ENCODE peak calls at places on chromosomes 4 and X, in six cellular contexts. One of them, this sample, is unnamed.

GRCh38 chr4:109998867-109999303 is 86.2 kb downstream of the EGF start:
- DNase-seq in Caco-2: no peak
- DNase-seq in ovary: no peak
- DNase-seq in effector memory CD4-positive, alpha-beta T cell: peak; percentile 9
- DNase-seq in MG63: no peak
- DNase-seq in tibial nerve: no peak
- DNase-seq in this sample: no peak

GRCh38 chr4:123449780-123450179 is 53.2 kb downstream of the SPRY1 start:
- DNase-seq in Caco-2: no peak
- DNase-seq in ovary: no peak
- DNase-seq in effector memory CD4-positive, alpha-beta T cell: no peak
- DNase-seq in MG63: no peak
- DNase-seq in tibial nerve: no peak
- DNase-seq in this sample: peak; percentile 45

GRCh38 chrX:15619053-15619772 is 18.5 kb upstream of the ACE2 start:
- DNase-seq in Caco-2: peak; percentile 62
- DNase-seq in ovary: no peak
- DNase-seq in effector memory CD4-positive, alpha-beta T cell: no peak
- DNase-seq in MG63: peak; percentile 4
- DNase-seq in tibial nerve: no peak
- DNase-seq in this sample: peak; percentile 56

GRCh38 chr4:84150177-84150576 is 348.9 kb downstream of the NKX6-1 start:
- DNase-seq in Caco-2: no peak
- DNase-seq in ovary: no peak
- DNase-seq in effector memory CD4-positive, alpha-beta T cell: no peak
- DNase-seq in MG63: no peak
- DNase-seq in tibial nerve: no peak
- DNase-seq in this sample: no peak

GRCh38 chr4:103451341-103451740 is 253.2 kb upstream of the CENPE start:
- DNase-seq in Caco-2: no peak
- DNase-seq in ovary: no peak
- DNase-seq in effector memory CD4-positive, alpha-beta T cell: no peak
- DNase-seq in MG63: no peak
- DNase-seq in tibial nerve: no peak
- DNase-seq in this sample: no peak

GRCh38 chrX:119721487-119721886 is 28.5 kb upstream of the SEPTIN6 start:
- DNase-seq in Caco-2: no peak
- DNase-seq in ovary: no peak
- DNase-seq in effector memory CD4-positive, alpha-beta T cell: no peak
- DNase-seq in MG63: no peak
- DNase-seq in tibial nerve: no peak
- DNase-seq in this sample: no peak

GRCh38 chr4:120688791-120689190 is 233.7 kb downstream of the PRDM5 start:
- DNase-seq in Caco-2: no peak
- DNase-seq in ovary: no peak
- DNase-seq in effector memory CD4-positive, alpha-beta T cell: no peak
- DNase-seq in MG63: no peak
- DNase-seq in tibial nerve: no peak
- DNase-seq in this sample: no peak

GRCh38 chrX:82961129-82961528 is 547.0 kb upstream of the POU3F4 start:
- DNase-seq in Caco-2: no peak
- DNase-seq in ovary: no peak
- DNase-seq in effector memory CD4-positive, alpha-beta T cell: no peak
- DNase-seq in MG63: no peak
- DNase-seq in tibial nerve: no peak
- DNase-seq in this sample: no peak

GRCh38 chrX:131289527-131289926 is 421 bp upstream of the IGSF1 start:
- DNase-seq in Caco-2: no peak
- DNase-seq in ovary: no peak
- DNase-seq in effector memory CD4-positive, alpha-beta T cell: no peak
- DNase-seq in MG63: no peak
- DNase-seq in tibial nerve: no peak
- DNase-seq in this sample: no peak

GRCh38 chrX:34487364-34487763 is 169.7 kb downstream of the TMEM47 start:
- DNase-seq in Caco-2: no peak
- DNase-seq in ovary: no peak
- DNase-seq in effector memory CD4-positive, alpha-beta T cell: no peak
- DNase-seq in MG63: no peak
- DNase-seq in tibial nerve: no peak
- DNase-seq in this sample: no peak

GRCh38 chr4:169238445-169238844 is 32.3 kb downstream of the SH3RF1 start:
- DNase-seq in Caco-2: no peak
- DNase-seq in ovary: no peak
- DNase-seq in effector memory CD4-positive, alpha-beta T cell: no peak
- DNase-seq in MG63: peak; percentile 37
- DNase-seq in tibial nerve: no peak
- DNase-seq in this sample: no peak

GRCh38 chr4:15253346-15253745 is 174.5 kb upstream of the C1QTNF7 start:
- DNase-seq in Caco-2: no peak
- DNase-seq in ovary: no peak
- DNase-seq in effector memory CD4-positive, alpha-beta T cell: no peak
- DNase-seq in MG63: no peak
- DNase-seq in tibial nerve: no peak
- DNase-seq in this sample: no peak

GRCh38 chrX:128106630-128107029 is 54.4 kb upstream of the ACTRT1 start:
- DNase-seq in Caco-2: no peak
- DNase-seq in ovary: no peak
- DNase-seq in effector memory CD4-positive, alpha-beta T cell: no peak
- DNase-seq in MG63: no peak
- DNase-seq in tibial nerve: no peak
- DNase-seq in this sample: no peak

GRCh38 chrX:69024287-69024686 is 141.0 kb downstream of the PJA1 start:
- DNase-seq in Caco-2: no peak
- DNase-seq in ovary: peak; percentile 53
- DNase-seq in effector memory CD4-positive, alpha-beta T cell: no peak
- DNase-seq in MG63: no peak
- DNase-seq in tibial nerve: no peak
- DNase-seq in this sample: no peak

GRCh38 chr4:64682481-64682880 is 273.2 kb upstream of the TECRL start:
- DNase-seq in Caco-2: no peak
- DNase-seq in ovary: no peak
- DNase-seq in effector memory CD4-positive, alpha-beta T cell: no peak
- DNase-seq in MG63: no peak
- DNase-seq in tibial nerve: no peak
- DNase-seq in this sample: no peak

GRCh38 chr4:147409350-147409749 is 71.5 kb upstream of the EDNRA start:
- DNase-seq in Caco-2: no peak
- DNase-seq in ovary: peak; percentile 35
- DNase-seq in effector memory CD4-positive, alpha-beta T cell: no peak
- DNase-seq in MG63: no peak
- DNase-seq in tibial nerve: no peak
- DNase-seq in this sample: no peak

GRCh38 chr4:127732623-127733199 is 2.5 kb downstream of the SLC25A31 start:
- DNase-seq in Caco-2: no peak
- DNase-seq in ovary: no peak
- DNase-seq in effector memory CD4-positive, alpha-beta T cell: no peak
- DNase-seq in MG63: no peak
- DNase-seq in tibial nerve: no peak
- DNase-seq in this sample: no peak

GRCh38 chrX:19361701-19362100 is 18.0 kb downstream of the PDHA1 start:
- DNase-seq in Caco-2: no peak
- DNase-seq in ovary: no peak
- DNase-seq in effector memory CD4-positive, alpha-beta T cell: no peak
- DNase-seq in MG63: no peak
- DNase-seq in tibial nerve: no peak
- DNase-seq in this sample: no peak

GRCh38 chr4:38967260-38968095 is 64.7 kb downstream of the TMEM156 start:
- DNase-seq in Caco-2: no peak
- DNase-seq in ovary: no peak
- DNase-seq in effector memory CD4-positive, alpha-beta T cell: no peak
- DNase-seq in MG63: peak; percentile 54
- DNase-seq in tibial nerve: no peak
- DNase-seq in this sample: peak; percentile 90

GRCh38 chr4:56696056-56696455 is 15.0 kb upstream of the HOPX start:
- DNase-seq in Caco-2: no peak
- DNase-seq in ovary: no peak
- DNase-seq in effector memory CD4-positive, alpha-beta T cell: no peak
- DNase-seq in MG63: no peak
- DNase-seq in tibial nerve: no peak
- DNase-seq in this sample: no peak

GRCh38 chrX:1928805-1929204 is 313.9 kb downstream of the ASMT start:
- DNase-seq in Caco-2: no peak
- DNase-seq in ovary: no peak
- DNase-seq in effector memory CD4-positive, alpha-beta T cell: no peak
- DNase-seq in MG63: no peak
- DNase-seq in tibial nerve: no peak
- DNase-seq in this sample: no peak

GRCh38 chr4:165403667-165404066 is 24.9 kb downstream of the CPE start:
- DNase-seq in Caco-2: no peak
- DNase-seq in ovary: no peak
- DNase-seq in effector memory CD4-positive, alpha-beta T cell: no peak
- DNase-seq in MG63: no peak
- DNase-seq in tibial nerve: no peak
- DNase-seq in this sample: no peak

GRCh38 chrX:20431486-20431885 is 164.8 kb upstream of the RPS6KA3 start:
- DNase-seq in Caco-2: no peak
- DNase-seq in ovary: no peak
- DNase-seq in effector memory CD4-positive, alpha-beta T cell: no peak
- DNase-seq in MG63: no peak
- DNase-seq in tibial nerve: no peak
- DNase-seq in this sample: no peak

GRCh38 chrX:74371399-74371798 is 49.9 kb upstream of the SLC16A2 start:
- DNase-seq in Caco-2: no peak
- DNase-seq in ovary: no peak
- DNase-seq in effector memory CD4-positive, alpha-beta T cell: no peak
- DNase-seq in MG63: no peak
- DNase-seq in tibial nerve: no peak
- DNase-seq in this sample: no peak

GRCh38 chrX:41802958-41803357 is 79.0 kb downstream of the GPR82 start:
- DNase-seq in Caco-2: no peak
- DNase-seq in ovary: no peak
- DNase-seq in effector memory CD4-positive, alpha-beta T cell: no peak
- DNase-seq in MG63: no peak
- DNase-seq in tibial nerve: no peak
- DNase-seq in this sample: no peak

GRCh38 chr4:20252656-20253271 is 1.1 kb downstream of the SLIT2 start:
- DNase-seq in Caco-2: no peak
- DNase-seq in ovary: peak; percentile 53
- DNase-seq in effector memory CD4-positive, alpha-beta T cell: no peak
- DNase-seq in MG63: peak; percentile 33
- DNase-seq in tibial nerve: peak; percentile 20
- DNase-seq in this sample: no peak

GRCh38 chrX:1595711-1596060 is 4.3 kb downstream of the AKAP17A start:
- DNase-seq in Caco-2: no peak
- DNase-seq in ovary: peak; percentile 30
- DNase-seq in effector memory CD4-positive, alpha-beta T cell: no peak
- DNase-seq in MG63: no peak
- DNase-seq in tibial nerve: no peak
- DNase-seq in this sample: no peak

GRCh38 chr4:134326866-134327265 is 125.3 kb upstream of the PABPC4L start:
- DNase-seq in Caco-2: no peak
- DNase-seq in ovary: no peak
- DNase-seq in effector memory CD4-positive, alpha-beta T cell: no peak
- DNase-seq in MG63: no peak
- DNase-seq in tibial nerve: no peak
- DNase-seq in this sample: no peak

GRCh38 chr4:169993531-169993930 is 32.7 kb downstream of the MFAP3L start:
- DNase-seq in Caco-2: no peak
- DNase-seq in ovary: no peak
- DNase-seq in effector memory CD4-positive, alpha-beta T cell: no peak
- DNase-seq in MG63: no peak
- DNase-seq in tibial nerve: no peak
- DNase-seq in this sample: no peak

GRCh38 chrX:54208531-54208930 is 25.5 kb upstream of the FAM120C start:
- DNase-seq in Caco-2: no peak
- DNase-seq in ovary: no peak
- DNase-seq in effector memory CD4-positive, alpha-beta T cell: no peak
- DNase-seq in MG63: no peak
- DNase-seq in tibial nerve: no peak
- DNase-seq in this sample: no peak

GRCh38 chr4:87375719-87376291 is 15.2 kb downstream of the HSD17B11 start:
- DNase-seq in Caco-2: peak; percentile 44
- DNase-seq in ovary: no peak
- DNase-seq in effector memory CD4-positive, alpha-beta T cell: no peak
- DNase-seq in MG63: peak; percentile 20
- DNase-seq in tibial nerve: no peak
- DNase-seq in this sample: peak; percentile 25

GRCh38 chrX:16137416-16138107 is 14.2 kb downstream of the GRPR start:
- DNase-seq in Caco-2: no peak
- DNase-seq in ovary: no peak
- DNase-seq in effector memory CD4-positive, alpha-beta T cell: no peak
- DNase-seq in MG63: no peak
- DNase-seq in tibial nerve: no peak
- DNase-seq in this sample: no peak

GRCh38 chrX:85114776-85115175 is 111.1 kb downstream of the APOOL start:
- DNase-seq in Caco-2: no peak
- DNase-seq in ovary: no peak
- DNase-seq in effector memory CD4-positive, alpha-beta T cell: no peak
- DNase-seq in MG63: no peak
- DNase-seq in tibial nerve: no peak
- DNase-seq in this sample: no peak

DNA sequence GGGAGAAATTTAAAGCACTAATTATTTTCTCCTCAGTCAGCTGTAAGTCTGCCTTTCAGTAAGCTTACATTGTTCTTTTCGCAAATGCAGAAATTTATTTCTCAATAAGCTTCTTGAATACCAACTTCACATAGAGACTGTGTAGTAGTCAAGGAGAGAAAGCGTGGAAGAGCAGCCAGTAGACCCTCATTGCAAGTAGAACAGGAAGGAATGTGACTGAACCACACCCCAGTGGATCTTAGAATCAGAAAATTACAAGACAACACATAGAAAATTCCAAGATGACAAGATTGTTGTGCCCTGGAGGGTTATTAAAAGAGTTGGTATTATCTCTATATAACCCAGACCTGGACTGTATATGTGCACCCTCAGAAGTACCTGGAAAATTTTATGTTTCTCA is 216.9 kb downstream of the RELL1 start:
- DNase-seq in Caco-2: no peak
- DNase-seq in ovary: no peak
- DNase-seq in effector memory CD4-positive, alpha-beta T cell: no peak
- DNase-seq in MG63: no peak
- DNase-seq in tibial nerve: no peak
- DNase-seq in this sample: no peak
- H3K27me3 ChIP-seq in Caco-2: no peaks in the 10 kb centered on the region
- H3K27me3 ChIP-seq in ovary: no peaks in the 10 kb centered on the region
- H3K27me3 ChIP-seq in effector memory CD4-positive, alpha-beta T cell: no peaks in the 10 kb centered on the region
- H3K27me3 ChIP-seq in MG63: no peaks in the 10 kb centered on the region
- H3K27me3 ChIP-seq in tibial nerve: no peaks in the 10 kb centered on the region
- H3K27me3 ChIP-seq in this sample: no peaks in the 10 kb centered on the region

GRCh38 chr4:186414365-186414764 is 141.0 kb downstream of the MTNR1A start:
- DNase-seq in Caco-2: no peak
- DNase-seq in ovary: no peak
- DNase-seq in effector memory CD4-positive, alpha-beta T cell: no peak
- DNase-seq in MG63: no peak
- DNase-seq in tibial nerve: no peak
- DNase-seq in this sample: no peak
- H3K27me3 ChIP-seq in Caco-2: no peaks in the 10 kb centered on the region
- H3K27me3 ChIP-seq in ovary: no peaks in the 10 kb centered on the region
- H3K27me3 ChIP-seq in effector memory CD4-positive, alpha-beta T cell: no peaks in the 10 kb centered on the region
- H3K27me3 ChIP-seq in MG63: no peaks in the 10 kb centered on the region
- H3K27me3 ChIP-seq in tibial nerve: no peaks in the 10 kb centered on the region
- H3K27me3 ChIP-seq in this sample: no peaks in the 10 kb centered on the region

GRCh38 chr4:2390146-2390545 is 28.3 kb downstream of the ZFYVE28 start:
- DNase-seq in Caco-2: no peak
- DNase-seq in ovary: no peak
- DNase-seq in effector memory CD4-positive, alpha-beta T cell: no peak
- DNase-seq in MG63: no peak
- DNase-seq in tibial nerve: no peak
- DNase-seq in this sample: no peak
- H3K27me3 ChIP-seq in Caco-2: no peaks in the 10 kb centered on the region
- H3K27me3 ChIP-seq in ovary: no peaks in the 10 kb centered on the region
- H3K27me3 ChIP-seq in effector memory CD4-positive, alpha-beta T cell: no peaks in the 10 kb centered on the region
- H3K27me3 ChIP-seq in MG63: no peaks in the 10 kb centered on the region
- H3K27me3 ChIP-seq in tibial nerve: no peaks in the 10 kb centered on the region
- H3K27me3 ChIP-seq in this sample: peaks cover 37% of the 10 kb centered on the region

GRCh38 chrX:132407704-132408103 is 81.1 kb downstream of the MBNL3 start:
- DNase-seq in Caco-2: no peak
- DNase-seq in ovary: no peak
- DNase-seq in effector memory CD4-positive, alpha-beta T cell: no peak
- DNase-seq in MG63: no peak
- DNase-seq in tibial nerve: no peak
- DNase-seq in this sample: no peak
- H3K27me3 ChIP-seq in Caco-2: no peaks in the 10 kb centered on the region
- H3K27me3 ChIP-seq in ovary: no peaks in the 10 kb centered on the region
- H3K27me3 ChIP-seq in effector memory CD4-positive, alpha-beta T cell: no peaks in the 10 kb centered on the region
- H3K27me3 ChIP-seq in MG63: no peaks in the 10 kb centered on the region
- H3K27me3 ChIP-seq in tibial nerve: peaks cover 16% of the 10 kb centered on the region
- H3K27me3 ChIP-seq in this sample: no peaks in the 10 kb centered on the region

This sample was measured in kidney epithelial cell.